ENCODE peak calls at places on chromosomes 12 and 14, in ten cellular contexts. One of them, this sample, is unnamed. For H3K4me1, the result is how much of the 10 kb centered on the place peaks cover.

GRCh38 chr14:63918411-63918810 is 65.6 kb downstream of the SYNE2 start:
- DNase-seq in astrocyte: no peak
- DNase-seq in adipocyte: no peak
- DNase-seq in HCT116: no peak
- DNase-seq in CD4-positive, alpha-beta memory T cell: no peak
- DNase-seq in stomach: no peak
- DNase-seq in right cardiac atrium: no peak
- DNase-seq in naive thymus-derived CD4-positive, alpha-beta T cell: no peak
- DNase-seq in heart right ventricle: no peak
- DNase-seq in mucosa of descending colon: no peak
- DNase-seq in this sample: no peak

GRCh38 chr12:8078400-8078799 is 3.7 kb upstream of the NECAP1 start:
- DNase-seq in adipocyte: peak
- DNase-seq in right cardiac atrium: no peak
- DNase-seq in stomach: no peak
- DNase-seq in astrocyte: peak
- DNase-seq in CD4-positive, alpha-beta memory T cell: peak
- DNase-seq in mucosa of descending colon: no peak
- DNase-seq in heart right ventricle: no peak
- DNase-seq in naive thymus-derived CD4-positive, alpha-beta T cell: peak
- DNase-seq in HCT116: peak
- DNase-seq in this sample: peak

GRCh38 chr14:98177551-98177950 is 1094.4 kb downstream of the BCL11B start:
- DNase-seq in astrocyte: no peak
- DNase-seq in naive thymus-derived CD4-positive, alpha-beta T cell: no peak
- DNase-seq in CD4-positive, alpha-beta memory T cell: no peak
- DNase-seq in mucosa of descending colon: no peak
- DNase-seq in HCT116: no peak
- DNase-seq in heart right ventricle: no peak
- DNase-seq in stomach: no peak
- DNase-seq in adipocyte: no peak
- DNase-seq in right cardiac atrium: no peak
- DNase-seq in this sample: no peak

GRCh38 chr12:16350682-16351081 is 3.2 kb downstream of the MGST1 start:
- DNase-seq in CD4-positive, alpha-beta memory T cell: no peak
- DNase-seq in right cardiac atrium: no peak
- DNase-seq in mucosa of descending colon: no peak
- DNase-seq in astrocyte: peak
- DNase-seq in naive thymus-derived CD4-positive, alpha-beta T cell: no peak
- DNase-seq in heart right ventricle: no peak
- DNase-seq in stomach: no peak
- DNase-seq in adipocyte: peak
- DNase-seq in HCT116: peak
- DNase-seq in this sample: no peak

GRCh38 chr12:117321572-117321971 is 39.9 kb downstream of the NOS1 start:
- DNase-seq in HCT116: no peak
- DNase-seq in astrocyte: no peak
- DNase-seq in stomach: no peak
- DNase-seq in mucosa of descending colon: no peak
- DNase-seq in right cardiac atrium: no peak
- DNase-seq in adipocyte: no peak
- DNase-seq in CD4-positive, alpha-beta memory T cell: no peak
- DNase-seq in naive thymus-derived CD4-positive, alpha-beta T cell: no peak
- DNase-seq in heart right ventricle: no peak
- DNase-seq in this sample: no peak

GRCh38 chr12:24045816-24046257 is 96.4 kb upstream of the SOX5 start:
- DNase-seq in mucosa of descending colon: no peak
- DNase-seq in astrocyte: peak
- DNase-seq in right cardiac atrium: no peak
- DNase-seq in naive thymus-derived CD4-positive, alpha-beta T cell: no peak
- DNase-seq in CD4-positive, alpha-beta memory T cell: no peak
- DNase-seq in HCT116: no peak
- DNase-seq in adipocyte: no peak
- DNase-seq in heart right ventricle: peak
- DNase-seq in stomach: no peak
- DNase-seq in this sample: peak

GRCh38 chr12:105032703-105033357 is 46.7 kb downstream of the NOPCHAP1 start:
- DNase-seq in CD4-positive, alpha-beta memory T cell: no peak
- DNase-seq in HCT116: no peak
- DNase-seq in naive thymus-derived CD4-positive, alpha-beta T cell: no peak
- DNase-seq in stomach: no peak
- DNase-seq in adipocyte: peak
- DNase-seq in right cardiac atrium: no peak
- DNase-seq in astrocyte: no peak
- DNase-seq in heart right ventricle: no peak
- DNase-seq in mucosa of descending colon: no peak
- DNase-seq in this sample: no peak

GRCh38 chr14:94001501-94002396 is 4.6 kb downstream of the CCDC197 start:
- DNase-seq in heart right ventricle: peak
- DNase-seq in naive thymus-derived CD4-positive, alpha-beta T cell: peak
- DNase-seq in CD4-positive, alpha-beta memory T cell: peak
- DNase-seq in HCT116: peak
- DNase-seq in right cardiac atrium: peak
- DNase-seq in mucosa of descending colon: no peak
- DNase-seq in stomach: peak
- DNase-seq in adipocyte: peak
- DNase-seq in astrocyte: peak
- DNase-seq in this sample: peak

GRCh38 chr14:103185051-103186027 is 62.1 kb downstream of the TNFAIP2 start:
- DNase-seq in heart right ventricle: no peak
- DNase-seq in right cardiac atrium: no peak
- DNase-seq in adipocyte: peak
- DNase-seq in naive thymus-derived CD4-positive, alpha-beta T cell: peak
- DNase-seq in HCT116: peak
- DNase-seq in mucosa of descending colon: no peak
- DNase-seq in stomach: no peak
- DNase-seq in CD4-positive, alpha-beta memory T cell: no peak
- DNase-seq in astrocyte: peak
- DNase-seq in this sample: peak

GRCh38 chr14:81565441-81566290 is 32.0 kb upstream of the SEL1L start:
- DNase-seq in CD4-positive, alpha-beta memory T cell: no peak
- DNase-seq in mucosa of descending colon: no peak
- DNase-seq in astrocyte: no peak
- DNase-seq in HCT116: peak
- DNase-seq in naive thymus-derived CD4-positive, alpha-beta T cell: no peak
- DNase-seq in adipocyte: peak
- DNase-seq in heart right ventricle: peak
- DNase-seq in right cardiac atrium: no peak
- DNase-seq in stomach: no peak
- DNase-seq in this sample: peak

GRCh38 chr14:37289688-37290087 is 92.0 kb downstream of the MIPOL1 start:
- DNase-seq in heart right ventricle: no peak
- DNase-seq in CD4-positive, alpha-beta memory T cell: no peak
- DNase-seq in adipocyte: no peak
- DNase-seq in HCT116: no peak
- DNase-seq in stomach: no peak
- DNase-seq in mucosa of descending colon: no peak
- DNase-seq in naive thymus-derived CD4-positive, alpha-beta T cell: no peak
- DNase-seq in astrocyte: no peak
- DNase-seq in right cardiac atrium: no peak
- DNase-seq in this sample: no peak

GRCh38 chr12:93521225-93521854 is 51.1 kb upstream of the SOCS2 start:
- DNase-seq in adipocyte: no peak
- DNase-seq in stomach: peak
- DNase-seq in HCT116: no peak
- DNase-seq in astrocyte: peak
- DNase-seq in heart right ventricle: peak
- DNase-seq in right cardiac atrium: peak
- DNase-seq in naive thymus-derived CD4-positive, alpha-beta T cell: no peak
- DNase-seq in CD4-positive, alpha-beta memory T cell: no peak
- DNase-seq in mucosa of descending colon: no peak
- DNase-seq in this sample: peak

GRCh38 chr14:92906420-92906819 is 16.5 kb upstream of the CHGA start:
- DNase-seq in naive thymus-derived CD4-positive, alpha-beta T cell: no peak
- DNase-seq in HCT116: no peak
- DNase-seq in right cardiac atrium: no peak
- DNase-seq in adipocyte: no peak
- DNase-seq in heart right ventricle: no peak
- DNase-seq in CD4-positive, alpha-beta memory T cell: no peak
- DNase-seq in astrocyte: no peak
- DNase-seq in stomach: no peak
- DNase-seq in mucosa of descending colon: no peak
- DNase-seq in this sample: no peak

GRCh38 chr12:113439606-113440030 is 17.4 kb downstream of the SDSL start:
- DNase-seq in HCT116: no peak
- DNase-seq in naive thymus-derived CD4-positive, alpha-beta T cell: no peak
- DNase-seq in heart right ventricle: peak
- DNase-seq in mucosa of descending colon: no peak
- DNase-seq in CD4-positive, alpha-beta memory T cell: no peak
- DNase-seq in astrocyte: no peak
- DNase-seq in adipocyte: peak
- DNase-seq in stomach: peak
- DNase-seq in right cardiac atrium: peak
- DNase-seq in this sample: peak

GRCh38 chr14:76765461-76765931 is 4.2 kb downstream of the VASH1 start:
- DNase-seq in mucosa of descending colon: no peak
- DNase-seq in stomach: no peak
- DNase-seq in naive thymus-derived CD4-positive, alpha-beta T cell: no peak
- DNase-seq in HCT116: no peak
- DNase-seq in right cardiac atrium: no peak
- DNase-seq in adipocyte: no peak
- DNase-seq in heart right ventricle: no peak
- DNase-seq in CD4-positive, alpha-beta memory T cell: no peak
- DNase-seq in astrocyte: no peak
- DNase-seq in this sample: no peak

GRCh38 chr14:76768201-76768656 is 7.0 kb downstream of the VASH1 start:
- DNase-seq in CD4-positive, alpha-beta memory T cell: peak
- DNase-seq in adipocyte: no peak
- DNase-seq in mucosa of descending colon: peak
- DNase-seq in heart right ventricle: peak
- DNase-seq in HCT116: no peak
- DNase-seq in stomach: peak
- DNase-seq in naive thymus-derived CD4-positive, alpha-beta T cell: peak
- DNase-seq in right cardiac atrium: peak
- DNase-seq in astrocyte: no peak
- DNase-seq in this sample: no peak

GRCh38 chr14:76768671-76769500 is 7.6 kb downstream of the VASH1 start:
- DNase-seq in adipocyte: no peak
- DNase-seq in stomach: no peak
- DNase-seq in HCT116: no peak
- DNase-seq in astrocyte: no peak
- DNase-seq in heart right ventricle: no peak
- DNase-seq in CD4-positive, alpha-beta memory T cell: no peak
- DNase-seq in mucosa of descending colon: no peak
- DNase-seq in naive thymus-derived CD4-positive, alpha-beta T cell: no peak
- DNase-seq in right cardiac atrium: no peak
- DNase-seq in this sample: no peak

GRCh38 chr14:76769636-76770292 is 8.5 kb downstream of the VASH1 start:
- DNase-seq in heart right ventricle: no peak
- DNase-seq in stomach: no peak
- DNase-seq in HCT116: no peak
- DNase-seq in CD4-positive, alpha-beta memory T cell: no peak
- DNase-seq in astrocyte: no peak
- DNase-seq in right cardiac atrium: no peak
- DNase-seq in mucosa of descending colon: no peak
- DNase-seq in adipocyte: no peak
- DNase-seq in naive thymus-derived CD4-positive, alpha-beta T cell: no peak
- DNase-seq in this sample: no peak

GRCh38 chr14:76767681-76768055 is 6.4 kb downstream of the VASH1 start:
- DNase-seq in CD4-positive, alpha-beta memory T cell: no peak
- DNase-seq in right cardiac atrium: no peak
- DNase-seq in stomach: no peak
- DNase-seq in adipocyte: no peak
- DNase-seq in HCT116: no peak
- DNase-seq in heart right ventricle: no peak
- DNase-seq in mucosa of descending colon: no peak
- DNase-seq in astrocyte: no peak
- DNase-seq in naive thymus-derived CD4-positive, alpha-beta T cell: no peak
- DNase-seq in this sample: no peak
- H3K4me1 ChIP-seq in CD4-positive, alpha-beta memory T cell: under half
- H3K4me1 ChIP-seq in right cardiac atrium: under half
- H3K4me1 ChIP-seq in stomach: under half
- H3K4me1 ChIP-seq in adipocyte: under half
- H3K4me1 ChIP-seq in HCT116: under half
- H3K4me1 ChIP-seq in heart right ventricle: half or more
- H3K4me1 ChIP-seq in mucosa of descending colon: under half
- H3K4me1 ChIP-seq in astrocyte: under half
- H3K4me1 ChIP-seq in naive thymus-derived CD4-positive, alpha-beta T cell: under half
- H3K4me1 ChIP-seq in this sample: under half

GRCh38 chr14:61532818-61533217 is 162.5 kb upstream of the HIF1A start:
- DNase-seq in adipocyte: no peak
- DNase-seq in heart right ventricle: no peak
- DNase-seq in stomach: no peak
- DNase-seq in right cardiac atrium: no peak
- DNase-seq in mucosa of descending colon: no peak
- DNase-seq in naive thymus-derived CD4-positive, alpha-beta T cell: no peak
- DNase-seq in astrocyte: no peak
- DNase-seq in CD4-positive, alpha-beta memory T cell: no peak
- DNase-seq in HCT116: no peak
- DNase-seq in this sample: no peak
- H3K4me1 ChIP-seq in adipocyte: under half
- H3K4me1 ChIP-seq in heart right ventricle: under half
- H3K4me1 ChIP-seq in stomach: half or more
- H3K4me1 ChIP-seq in right cardiac atrium: under half
- H3K4me1 ChIP-seq in mucosa of descending colon: under half
- H3K4me1 ChIP-seq in naive thymus-derived CD4-positive, alpha-beta T cell: under half
- H3K4me1 ChIP-seq in astrocyte: under half
- H3K4me1 ChIP-seq in CD4-positive, alpha-beta memory T cell: under half
- H3K4me1 ChIP-seq in HCT116: half or more
- H3K4me1 ChIP-seq in this sample: under half

DNA sequence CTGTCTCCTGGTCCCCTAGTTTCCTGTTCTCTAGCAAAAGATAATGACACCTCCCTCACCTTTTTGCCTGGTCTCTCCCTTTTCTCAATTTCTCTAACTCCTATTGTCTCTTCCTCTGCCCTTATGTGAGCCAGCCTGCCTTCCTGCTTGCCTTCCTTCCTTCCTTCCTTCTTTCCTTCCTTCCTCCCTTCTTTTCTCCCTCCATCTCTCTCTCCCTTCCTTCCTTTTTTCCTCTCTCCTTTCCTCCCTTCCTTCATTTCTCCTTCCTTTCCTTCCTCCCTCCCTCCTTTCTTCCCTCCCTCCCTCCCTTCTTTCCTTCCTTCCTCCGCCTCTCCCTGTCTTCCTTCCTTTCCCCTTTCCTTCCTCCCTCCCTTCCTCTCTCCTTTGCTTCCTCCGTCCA is 45.7 kb upstream of the TBX5 start:
- DNase-seq in adipocyte: no peak
- DNase-seq in naive thymus-derived CD4-positive, alpha-beta T cell: no peak
- DNase-seq in mucosa of descending colon: no peak
- DNase-seq in CD4-positive, alpha-beta memory T cell: no peak
- DNase-seq in stomach: no peak
- DNase-seq in astrocyte: no peak
- DNase-seq in HCT116: no peak
- DNase-seq in heart right ventricle: no peak
- DNase-seq in right cardiac atrium: no peak
- DNase-seq in this sample: no peak
- H3K4me1 ChIP-seq in adipocyte: under half
- H3K4me1 ChIP-seq in naive thymus-derived CD4-positive, alpha-beta T cell: under half
- H3K4me1 ChIP-seq in mucosa of descending colon: under half
- H3K4me1 ChIP-seq in CD4-positive, alpha-beta memory T cell: under half
- H3K4me1 ChIP-seq in stomach: under half
- H3K4me1 ChIP-seq in astrocyte: under half
- H3K4me1 ChIP-seq in HCT116: under half
- H3K4me1 ChIP-seq in heart right ventricle: under half
- H3K4me1 ChIP-seq in right cardiac atrium: under half
- H3K4me1 ChIP-seq in this sample: under half

GRCh38 chr12:28296287-28296686 is 106.0 kb downstream of the CCDC91 start:
- DNase-seq in right cardiac atrium: no peak
- DNase-seq in adipocyte: no peak
- DNase-seq in HCT116: no peak
- DNase-seq in naive thymus-derived CD4-positive, alpha-beta T cell: no peak
- DNase-seq in astrocyte: no peak
- DNase-seq in heart right ventricle: no peak
- DNase-seq in stomach: no peak
- DNase-seq in CD4-positive, alpha-beta memory T cell: no peak
- DNase-seq in mucosa of descending colon: no peak
- DNase-seq in this sample: no peak
- H3K4me1 ChIP-seq in right cardiac atrium: under half
- H3K4me1 ChIP-seq in adipocyte: under half
- H3K4me1 ChIP-seq in HCT116: under half
- H3K4me1 ChIP-seq in naive thymus-derived CD4-positive, alpha-beta T cell: under half
- H3K4me1 ChIP-seq in astrocyte: under half
- H3K4me1 ChIP-seq in heart right ventricle: under half
- H3K4me1 ChIP-seq in stomach: under half
- H3K4me1 ChIP-seq in CD4-positive, alpha-beta memory T cell: under half
- H3K4me1 ChIP-seq in mucosa of descending colon: under half
- H3K4me1 ChIP-seq in this sample: under half